ENCODE peak calls at places on chromosome 1, in six cellular contexts. One of them, this sample, is unnamed.

GRCh38 chr1:189970331-189971230 is 507.1 kb downstream of the BRINP3 start:
- DNase-seq in foreskin keratinocyte: no peak
- DNase-seq in fibroblast of mammary gland: no peak
- DNase-seq in amniotic stem cell: no peak
- DNase-seq in retina: no peak
- DNase-seq in anterior cingulate cortex: no peak
- DNase-seq in this sample: no peak

GRCh38 chr1:45009956-45010854 is 919 bp downstream of the HECTD3 start:
- DNase-seq in foreskin keratinocyte: no peak
- DNase-seq in fibroblast of mammary gland: no peak
- DNase-seq in amniotic stem cell: no peak
- DNase-seq in retina: no peak
- DNase-seq in anterior cingulate cortex: no peak
- DNase-seq in this sample: no peak

GRCh38 chr1:115204529-115204928 is 115.2 kb upstream of the TSPAN2 start:
- DNase-seq in foreskin keratinocyte: no peak
- DNase-seq in fibroblast of mammary gland: no peak
- DNase-seq in amniotic stem cell: no peak
- DNase-seq in retina: no peak
- DNase-seq in anterior cingulate cortex: no peak
- DNase-seq in this sample: no peak

GRCh38 chr1:47031585-47031984 is 8.1 kb downstream of the CYP4X1 start:
- DNase-seq in foreskin keratinocyte: no peak
- DNase-seq in fibroblast of mammary gland: peak
- DNase-seq in amniotic stem cell: no peak
- DNase-seq in retina: no peak
- DNase-seq in anterior cingulate cortex: no peak
- DNase-seq in this sample: no peak

GRCh38 chr1:63004868-63005267 is 220.9 kb downstream of the ATG4C start:
- DNase-seq in foreskin keratinocyte: no peak
- DNase-seq in fibroblast of mammary gland: peak
- DNase-seq in amniotic stem cell: no peak
- DNase-seq in retina: no peak
- DNase-seq in anterior cingulate cortex: no peak
- DNase-seq in this sample: peak

GRCh38 chr1:86155061-86155806 is 1.3 kb downstream of the COL24A1 start:
- DNase-seq in foreskin keratinocyte: no peak
- DNase-seq in fibroblast of mammary gland: peak
- DNase-seq in amniotic stem cell: no peak
- DNase-seq in retina: peak
- DNase-seq in anterior cingulate cortex: no peak
- DNase-seq in this sample: no peak

GRCh38 chr1:208047476-208047934 is 136.6 kb upstream of the CD34 start:
- DNase-seq in foreskin keratinocyte: peak
- DNase-seq in fibroblast of mammary gland: peak
- DNase-seq in amniotic stem cell: no peak
- DNase-seq in retina: no peak
- DNase-seq in anterior cingulate cortex: no peak
- DNase-seq in this sample: no peak

GRCh38 chr1:183600136-183600535 is 9.9 kb upstream of the NCF2 start:
- DNase-seq in foreskin keratinocyte: peak
- DNase-seq in fibroblast of mammary gland: peak
- DNase-seq in amniotic stem cell: no peak
- DNase-seq in retina: no peak
- DNase-seq in anterior cingulate cortex: no peak
- DNase-seq in this sample: no peak

GRCh38 chr1:155424091-155424490 is 103.4 kb downstream of the RUSC1 start:
- DNase-seq in foreskin keratinocyte: no peak
- DNase-seq in fibroblast of mammary gland: peak
- DNase-seq in amniotic stem cell: no peak
- DNase-seq in retina: no peak
- DNase-seq in anterior cingulate cortex: no peak
- DNase-seq in this sample: no peak

GRCh38 chr1:196148367-196148970 is 459.8 kb downstream of the KCNT2 start:
- DNase-seq in foreskin keratinocyte: no peak
- DNase-seq in fibroblast of mammary gland: peak
- DNase-seq in amniotic stem cell: no peak
- DNase-seq in retina: no peak
- DNase-seq in anterior cingulate cortex: no peak
- DNase-seq in this sample: peak

GRCh38 chr1:227192163-227192562 is 126.1 kb downstream of the CDC42BPA start:
- DNase-seq in foreskin keratinocyte: peak
- DNase-seq in fibroblast of mammary gland: peak
- DNase-seq in amniotic stem cell: peak
- DNase-seq in retina: no peak
- DNase-seq in anterior cingulate cortex: no peak
- DNase-seq in this sample: no peak

GRCh38 chr1:38014171-38014570 is 1.6 kb downstream of the UTP11 start:
- DNase-seq in foreskin keratinocyte: no peak
- DNase-seq in fibroblast of mammary gland: no peak
- DNase-seq in amniotic stem cell: no peak
- DNase-seq in retina: no peak
- DNase-seq in anterior cingulate cortex: no peak
- DNase-seq in this sample: no peak

GRCh38 chr1:116710326-116711060 is 43.0 kb upstream of the IGSF3 start:
- DNase-seq in foreskin keratinocyte: no peak
- DNase-seq in fibroblast of mammary gland: no peak
- DNase-seq in amniotic stem cell: no peak
- DNase-seq in retina: no peak
- DNase-seq in anterior cingulate cortex: no peak
- DNase-seq in this sample: no peak

GRCh38 chr1:11751087-11751486 is 10.9 kb upstream of the C1orf167 start:
- DNase-seq in foreskin keratinocyte: no peak
- DNase-seq in fibroblast of mammary gland: no peak
- DNase-seq in amniotic stem cell: no peak
- DNase-seq in retina: no peak
- DNase-seq in anterior cingulate cortex: no peak
- DNase-seq in this sample: no peak

GRCh38 chr1:79124756-79125155 is 118.2 kb upstream of the ADGRL4 start:
- DNase-seq in foreskin keratinocyte: no peak
- DNase-seq in fibroblast of mammary gland: peak
- DNase-seq in amniotic stem cell: no peak
- DNase-seq in retina: no peak
- DNase-seq in anterior cingulate cortex: no peak
- DNase-seq in this sample: no peak

GRCh38 chr1:77057994-77058585 is 161.1 kb downstream of the PIGK start:
- DNase-seq in foreskin keratinocyte: no peak
- DNase-seq in fibroblast of mammary gland: no peak
- DNase-seq in amniotic stem cell: no peak
- DNase-seq in retina: no peak
- DNase-seq in anterior cingulate cortex: no peak
- DNase-seq in this sample: no peak

GRCh38 chr1:42913426-42914091 is 45.1 kb downstream of the SLC2A1 start:
- DNase-seq in foreskin keratinocyte: no peak
- DNase-seq in fibroblast of mammary gland: peak
- DNase-seq in amniotic stem cell: no peak
- DNase-seq in retina: peak
- DNase-seq in anterior cingulate cortex: no peak
- DNase-seq in this sample: peak

GRCh38 chr1:227449051-227449450 is 114.3 kb upstream of the ZNF678 start:
- DNase-seq in foreskin keratinocyte: no peak
- DNase-seq in fibroblast of mammary gland: peak
- DNase-seq in amniotic stem cell: no peak
- DNase-seq in retina: no peak
- DNase-seq in anterior cingulate cortex: no peak
- DNase-seq in this sample: no peak

GRCh38 chr1:50257940-50258339 is 149.2 kb downstream of the ELAVL4 start:
- DNase-seq in foreskin keratinocyte: no peak
- DNase-seq in fibroblast of mammary gland: no peak
- DNase-seq in amniotic stem cell: no peak
- DNase-seq in retina: no peak
- DNase-seq in anterior cingulate cortex: no peak
- DNase-seq in this sample: no peak

GRCh38 chr1:65027699-65028358 is 61.5 kb upstream of the JAK1 start:
- DNase-seq in foreskin keratinocyte: no peak
- DNase-seq in fibroblast of mammary gland: peak
- DNase-seq in amniotic stem cell: no peak
- DNase-seq in retina: no peak
- DNase-seq in anterior cingulate cortex: peak
- DNase-seq in this sample: no peak

GRCh38 chr1:183586455-183586854 is 3.8 kb downstream of the NCF2 start:
- DNase-seq in foreskin keratinocyte: no peak
- DNase-seq in fibroblast of mammary gland: no peak
- DNase-seq in amniotic stem cell: no peak
- DNase-seq in retina: no peak
- DNase-seq in anterior cingulate cortex: no peak
- DNase-seq in this sample: no peak

GRCh38 chr1:247639381-247639981 is 34.1 kb downstream of the OR2G3 start:
- DNase-seq in foreskin keratinocyte: no peak
- DNase-seq in fibroblast of mammary gland: peak
- DNase-seq in amniotic stem cell: no peak
- DNase-seq in retina: peak
- DNase-seq in anterior cingulate cortex: peak
- DNase-seq in this sample: no peak

This sample was measured in HCT116.